ENCODE peak calls at places on chromosomes 1 and 21, in seven cellular contexts. Z is OCI-LY7, Q is mammary epithelial cell, K is cardiac muscle cell, P is brain microvascular endothelial cell, E is GM23338, N is A673. B is an unnamed sample.

GRCh38 chr1:76068953-76069561 is 5.5 kb upstream of the ST6GALNAC3 start:
- DNase-seq in Q (no peak), K (peak; percentile 25), N (no peak), E (no peak), P (no peak), Z (no peak), B (no peak)

GRCh38 chr1:18474559-18474958 is 6.2 kb upstream of the KLHDC7A start:
- DNase-seq in K (no peak), P (no peak), N (no peak), E (no peak), Z (no peak), Q (no peak), B (no peak)

GRCh38 chr1:67431869-67432578 is 1.8 kb upstream of the SERBP1 start:
- DNase-seq in E (peak; percentile 38), N (no peak), Q (no peak), P (no peak), Z (peak; percentile 65), K (no peak), B (no peak)

GRCh38 chr1:35573198-35573775 is at the start of gene TFAP2E:
- DNase-seq in Z (no peak), Q (peak; percentile 41), P (no peak), E (peak; percentile 79), K (peak; percentile 41), N (peak; percentile 70), B (peak; percentile 36)

GRCh38 chr1:113861641-113862040 is 9.9 kb downstream of the PTPN22 start:
- DNase-seq in K (no peak), P (no peak), Q (no peak), E (no peak), N (no peak), Z (peak; percentile 39), B (no peak)

GRCh38 chr1:53781654-53782053 is 42.7 kb upstream of the GLIS1 start:
- DNase-seq in K (peak; percentile 46), Z (no peak), E (no peak), P (peak; percentile 8), N (peak; percentile 4), Q (no peak), B (peak; percentile 39)

GRCh38 chr1:245876586-245876985 is 630.5 kb downstream of the SMYD3 start:
- DNase-seq in K (no peak), E (no peak), N (no peak), Z (no peak), Q (no peak), P (no peak), B (no peak)

GRCh38 chr1:85224734-85225623 is 24.2 kb upstream of the SYDE2 start:
- DNase-seq in P (no peak), K (no peak), N (no peak), Z (no peak), E (peak; percentile 90), Q (peak; percentile 60), B (no peak)

GRCh38 chr1:20147846-20148570 is 8.9 kb downstream of the PLA2G2F start:
- DNase-seq in N (no peak), P (no peak), Q (no peak), Z (no peak), E (no peak), K (no peak), B (no peak)

GRCh38 chr1:207316622-207317510 is 4.6 kb upstream of the CD55 start:
- DNase-seq in E (peak; percentile 80), Q (peak; percentile 97), K (peak; percentile 82), Z (no peak), N (no peak), P (no peak), B (peak; percentile 27)

GRCh38 chr1:107935396-107936064 is 29.4 kb downstream of the VAV3 start:
- DNase-seq in Q (peak; percentile 17), P (no peak), N (no peak), K (no peak), Z (peak; percentile 70), E (no peak), B (no peak)

GRCh38 chr1:156857532-156857931 is 1.4 kb downstream of the INSRR start:
- DNase-seq in K (no peak), Z (no peak), Q (no peak), E (no peak), N (no peak), P (no peak), B (no peak)

GRCh38 chr1:156860113-156860638 is 489 bp upstream of the NTRK1 start:
- DNase-seq in P (peak; percentile 23), E (peak; percentile 80), N (peak; percentile 63), Q (peak; percentile 49), Z (peak; percentile 63), K (peak; percentile 54), B (peak; percentile 45)

GRCh38 chr1:156858959-156859522 is at the start of gene INSRR:
- DNase-seq in E (peak; percentile 62), Z (no peak), K (peak; percentile 26), N (no peak), P (no peak), Q (no peak), B (peak; percentile 5)

GRCh38 chr1:156859523-156860112 is 701 bp upstream of the INSRR start:
- DNase-seq in P (no peak), Z (no peak), N (no peak), K (peak; percentile 32), Q (peak; percentile 27), E (peak; percentile 55), B (peak; percentile 35)

GRCh38 chr1:156858555-156858956 is 361 bp downstream of the INSRR start:
- DNase-seq in K (no peak), E (no peak), Q (no peak), N (no peak), P (no peak), Z (no peak), B (no peak)
- H3K4me3 ChIP-seq in K (peak overlapping the region; percentile 17), E (peak overlapping the region; percentile 82), Q (no peak overlapping the region), N (peak overlapping the region; percentile 55), P (no peak overlapping the region), Z (no peak overlapping the region), B (no peak overlapping the region)

GRCh38 chr1:103538226-103538625 is 12.7 kb downstream of the RNPC3 start:
- DNase-seq in Q (no peak), N (no peak), K (no peak), E (no peak), Z (no peak), P (no peak), B (no peak)

GRCh38 chr1:103546496-103546895 is 21.0 kb downstream of the RNPC3 start:
- DNase-seq in Z (no peak), Q (no peak), E (no peak), K (peak; percentile 3), N (no peak), P (no peak), B (no peak)

DNA sequence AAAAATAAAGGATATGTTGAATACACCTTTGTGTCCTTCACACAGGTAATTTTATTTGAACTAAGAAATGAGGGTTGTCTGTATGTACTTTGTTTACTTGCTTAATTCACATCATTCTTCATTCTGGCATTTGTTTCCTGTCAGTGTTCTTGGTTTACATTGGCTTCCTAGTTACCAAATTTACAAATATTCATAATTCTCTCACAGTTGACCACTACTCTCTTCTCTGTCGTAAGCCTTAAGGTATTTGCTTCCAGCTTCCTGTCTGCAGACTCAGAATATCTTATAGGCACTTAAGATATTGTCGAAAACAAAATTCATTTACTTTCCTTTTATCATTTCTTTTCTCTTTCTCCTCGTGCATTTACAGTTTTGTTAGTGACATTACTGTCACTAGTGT is 15.9 kb downstream of the RNPC3 start:
- DNase-seq in E (no peak), K (no peak), N (no peak), P (no peak), Q (no peak), Z (no peak), B (no peak)
- TF ChIP-seq CTCF in E (no peak), K (no peak), N (no peak), P (no peak), Q (no peak), Z (no peak), B (no peak)

GRCh38 chr1:44678626-44679025 is 4.1 kb downstream of the ARMH1 start:
- DNase-seq in P (no peak), Z (no peak), E (no peak), Q (no peak), N (no peak), K (no peak), B (no peak)

GRCh38 chr1:44678120-44678519 is 3.6 kb downstream of the ARMH1 start:
- DNase-seq in K (no peak), N (no peak), Q (no peak), Z (no peak), E (no peak), P (no peak), B (no peak)

GRCh38 chr1:44677201-44677520 is 2.6 kb downstream of the ARMH1 start:
- DNase-seq in Z (peak; percentile 66), N (peak; percentile 57), E (peak; percentile 71), Q (peak; percentile 38), K (peak; percentile 65), P (peak; percentile 28), B (peak; percentile 72)

GRCh38 chr1:44675186-44675585 is 672 bp downstream of the ARMH1 start:
- DNase-seq in N (no peak), K (no peak), Z (no peak), E (no peak), P (no peak), Q (no peak), B (no peak)

DNA sequence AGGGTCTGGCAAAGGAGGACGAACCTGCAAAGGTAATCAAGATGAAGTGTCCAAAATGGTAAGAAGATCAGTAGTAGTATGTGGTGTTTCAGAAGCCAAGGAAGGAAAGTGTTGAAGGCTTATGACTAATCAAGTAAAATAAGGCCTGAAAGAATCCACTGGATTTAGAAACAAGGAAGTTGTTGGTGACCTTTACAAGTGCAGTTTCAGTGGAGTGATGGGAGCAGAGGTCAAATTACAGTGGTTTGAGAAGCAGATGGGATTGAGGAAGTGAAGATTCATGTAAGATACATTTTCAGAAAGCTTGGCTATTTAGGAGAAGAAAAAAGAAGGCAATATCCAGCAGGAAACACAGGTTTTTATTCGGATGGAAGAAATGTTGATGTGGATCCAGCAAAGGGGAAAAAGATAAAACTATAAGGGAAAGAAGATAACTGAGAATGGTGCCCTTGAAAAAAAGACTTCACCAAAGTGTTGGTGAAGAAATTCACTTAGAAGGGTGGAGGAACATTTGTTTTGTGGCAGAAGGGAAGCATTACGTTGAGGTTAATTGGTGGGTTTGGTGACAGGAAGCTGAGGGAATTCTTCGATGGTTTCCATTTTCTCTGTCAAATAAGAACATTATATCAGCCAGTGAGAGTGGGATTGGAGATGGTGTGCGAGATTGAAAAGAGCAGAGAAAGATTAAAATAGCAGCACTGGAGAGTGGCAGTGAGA is 2.1 kb downstream of the ARMH1 start:
- DNase-seq in K (peak; percentile 59), N (no peak), P (peak; percentile 33), Q (no peak), E (no peak), Z (peak; percentile 53), B (peak; percentile 67)
- H3K4me3 ChIP-seq in K (no peak overlapping the region), N (no peak overlapping the region), P (no peak overlapping the region), Q (no peak overlapping the region), E (no peak overlapping the region), Z (peak overlapping the region; percentile 13), B (no peak overlapping the region)

DNA sequence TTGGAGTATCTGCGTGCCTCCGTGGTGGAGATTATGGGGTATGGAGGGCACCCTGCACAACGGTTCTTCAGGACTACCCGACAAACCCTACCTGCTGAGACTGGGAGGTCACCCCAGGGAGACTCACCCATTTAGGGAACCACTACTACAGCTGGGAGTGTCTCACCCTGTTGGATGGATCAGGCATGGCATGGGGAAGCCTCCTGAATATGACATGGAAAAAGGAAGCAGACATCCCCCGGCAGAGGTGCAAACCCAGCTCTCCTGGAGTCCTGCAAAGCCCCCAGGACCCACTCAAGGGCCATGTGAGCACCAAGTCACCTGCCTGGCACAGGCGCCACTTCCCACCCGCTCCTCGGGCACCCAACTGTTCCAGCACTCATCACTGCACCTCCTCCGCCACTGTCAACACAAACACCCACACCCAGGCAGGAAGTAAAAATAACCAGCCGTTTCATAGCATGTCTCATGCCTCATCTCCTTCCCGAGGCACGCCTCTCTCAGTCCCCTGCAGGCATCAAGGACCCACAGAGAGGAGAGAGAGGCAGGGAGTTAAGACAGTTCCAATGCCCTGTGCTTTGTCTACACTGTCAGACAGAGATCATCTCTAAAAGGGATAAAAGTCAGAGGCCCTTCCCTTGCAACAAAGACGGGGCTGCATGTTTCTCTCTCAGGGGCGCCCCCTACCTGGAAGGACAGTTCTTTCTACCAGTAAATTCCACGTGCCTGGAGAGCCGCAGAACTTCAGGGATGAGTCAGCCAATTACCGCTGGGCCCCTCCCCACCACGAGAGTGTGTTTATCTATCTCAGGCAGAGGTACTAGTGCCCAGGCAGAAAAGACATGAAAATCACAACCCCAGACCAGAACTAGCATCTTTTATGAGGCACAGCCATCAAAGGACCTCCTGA is 150.1 kb upstream of the SOD1 start:
- DNase-seq in Z (peak; percentile 64), P (peak; percentile 63), N (peak; percentile 70), K (peak; percentile 44), E (peak; percentile 84), Q (peak; percentile 48), B (peak; percentile 11)
- TF ChIP-seq CTCF in Z (peak; percentile 86), P (peak; percentile 72), N (peak; percentile 46), K (peak; percentile 33), E (peak; percentile 74), Q (no peak), B (no peak)

B was measured in cardiac fibroblast.